ENCODE peak calls at places on chromosomes 16 and 17, in five cellular contexts. J is CD8-positive, alpha-beta T cell; G is AG04449; S is AG10803; T is fibroblast of villous mesenchyme. C is an unnamed sample.

GRCh38 chr16:31477220-31478216 is 5.4 kb upstream of the SLC5A2 start:
- DNase-seq in S (no peak), J (no peak), T (no peak), G (no peak), C (no peak)

GRCh38 chr17:72407336-72408121 is 286.7 kb downstream of the SOX9 start:
- DNase-seq in G (peak; percentile 95), T (peak; percentile 96), J (no peak), S (peak; percentile 99), C (peak; percentile 88)

GRCh38 chr16:85048921-85049562 is 21.4 kb downstream of the KIAA0513 start:
- DNase-seq in J (no peak), T (no peak), G (no peak), S (no peak), C (no peak)

GRCh38 chr17:78234261-78234865 is 2.9 kb downstream of the TMEM235 start:
- DNase-seq in S (no peak), J (no peak), T (no peak), G (no peak), C (no peak)

GRCh38 chr16:75074920-75075687 is 41.5 kb downstream of the LDHD start:
- DNase-seq in J (peak; percentile 61), S (no peak), G (no peak), T (peak; percentile 53), C (no peak)

GRCh38 chr16:17161034-17161433 is 309.7 kb downstream of the XYLT1 start:
- DNase-seq in S (no peak), J (no peak), G (no peak), T (no peak), C (no peak)

GRCh38 chr17:34825102-34825501 is 136.2 kb downstream of the CCT6B start:
- DNase-seq in S (no peak), T (no peak), G (no peak), J (no peak), C (no peak)

GRCh38 chr17:19321481-19322128 is 40.9 kb downstream of the B9D1 start:
- DNase-seq in G (no peak), J (no peak), S (no peak), T (no peak), C (no peak)

GRCh38 chr17:31374503-31374902 is 17.0 kb upstream of the RAB11FIP4 start:
- DNase-seq in S (no peak), G (no peak), T (no peak), J (no peak), C (no peak)

GRCh38 chr17:28895794-28896447 is 1.6 kb downstream of the FLOT2 start:
- DNase-seq in T (no peak), G (no peak), J (no peak), S (no peak), C (no peak)

GRCh38 chr17:35025541-35025940 is 38.0 kb downstream of the RFFL start:
- DNase-seq in J (no peak), G (no peak), T (no peak), S (no peak), C (peak; percentile 51)

GRCh38 chr17:66540131-66540781 is 237.8 kb downstream of the PRKCA start:
- DNase-seq in G (no peak), J (no peak), T (peak; percentile 81), S (peak; percentile 82), C (peak; percentile 58)

GRCh38 chr17:60729854-60730253 is 52.2 kb downstream of the BCAS3 start:
- DNase-seq in G (no peak), T (peak; percentile 30), S (no peak), J (no peak), C (peak; percentile 62)

GRCh38 chr17:44775838-44776621 is 17.2 kb downstream of the ADAM11 start:
- DNase-seq in J (no peak), S (no peak), T (no peak), G (no peak), C (no peak)
- H3K4me3 ChIP-seq in J (peak overlapping the region; percentile 97), S (peak overlapping the region; percentile 74), T (peak overlapping the region; percentile 79), G (peak overlapping the region; percentile 60), C (peak overlapping the region; percentile 59)

GRCh38 chr16:23148166-23148512 is 1.1 kb downstream of the USP31 start:
- DNase-seq in T (no peak), G (no peak), J (no peak), S (no peak), C (peak; percentile 57)

GRCh38 chr16:23148513-23149266 is 562 bp downstream of the USP31 start:
- DNase-seq in G (no peak), J (peak; percentile 12), S (peak; percentile 47), T (peak; percentile 46), C (peak; percentile 64)

GRCh38 chr16:23147666-23148065 is 1.6 kb downstream of the USP31 start:
- DNase-seq in G (no peak), T (no peak), J (no peak), S (no peak), C (no peak)

GRCh38 chr16:23149993-23150364 is 727 bp upstream of the USP31 start:
- DNase-seq in S (no peak), J (no peak), G (no peak), T (no peak), C (no peak)

GRCh38 chr16:23149267-23149992 is at the start of gene USP31:
- DNase-seq in G (peak; percentile 44), J (peak; percentile 76), S (peak; percentile 93), T (peak; percentile 94), C (peak; percentile 99)
- TF ChIP-seq CTCF in G (no peak), J (no peak), S (no peak), T (no peak), C (no peak)

GRCh38 chr17:81379523-81379942 is 15.7 kb upstream of the BAHCC1 start:
- DNase-seq in J (no peak), T (no peak), G (no peak), S (no peak), C (peak; percentile 77)
- H3K4me3 ChIP-seq in J (no peak overlapping the region), T (no peak overlapping the region), G (no peak overlapping the region), S (no peak overlapping the region), C (no peak overlapping the region)

GRCh38 chr16:13919683-13920509 is at the start of gene ERCC4:
- DNase-seq in T (peak; percentile 99), G (peak; percentile 94), J (peak; percentile 99), S (peak; percentile 98), C (peak; percentile 99)
- TF ChIP-seq CTCF in T (peak; percentile 93), G (peak; percentile 87), J (peak; percentile 74), S (peak; percentile 91), C (peak; percentile 92)

GRCh38 chr16:3696425-3697218 is 20.7 kb downstream of the TRAP1 start:
- DNase-seq in S (peak; percentile 56), G (peak; percentile 89), J (no peak), T (peak; percentile 96), C (no peak)
- H3K4me3 ChIP-seq in S (no peak overlapping the region), G (no peak overlapping the region), J (no peak overlapping the region), T (no peak overlapping the region), C (no peak overlapping the region)